ENCODE peak calls at places on chromosomes 11 and 22, in six cellular contexts. One of them, this sample, is unnamed.

GRCh38 chr11:86473991-86474833 is 99.5 kb downstream of the CCDC81 start:
- DNase-seq in K562: no peak
- DNase-seq in A549: peak; percentile 43
- DNase-seq in HepG2: no peak
- DNase-seq in endothelial cell of umbilical vein: peak; percentile 68
- DNase-seq in GM12878: no peak
- DNase-seq in this sample: no peak

GRCh38 chr11:117583063-117583801 is 213.8 kb downstream of the DSCAML1 start:
- DNase-seq in K562: no peak
- DNase-seq in A549: no peak
- DNase-seq in HepG2: no peak
- DNase-seq in endothelial cell of umbilical vein: no peak
- DNase-seq in GM12878: no peak
- DNase-seq in this sample: no peak

GRCh38 chr11:82811369-82811768 is 77.7 kb upstream of the FAM181B start:
- DNase-seq in K562: no peak
- DNase-seq in A549: no peak
- DNase-seq in HepG2: no peak
- DNase-seq in endothelial cell of umbilical vein: no peak
- DNase-seq in GM12878: no peak
- DNase-seq in this sample: no peak

GRCh38 chr11:72760543-72761400 is 8.6 kb upstream of the ARAP1 start:
- DNase-seq in K562: no peak
- DNase-seq in A549: peak; percentile 48
- DNase-seq in HepG2: no peak
- DNase-seq in endothelial cell of umbilical vein: no peak
- DNase-seq in GM12878: no peak
- DNase-seq in this sample: no peak

GRCh38 chr11:57477507-57478189 is 17.3 kb downstream of the RTN4RL2 start:
- DNase-seq in K562: no peak
- DNase-seq in A549: no peak
- DNase-seq in HepG2: no peak
- DNase-seq in endothelial cell of umbilical vein: no peak
- DNase-seq in GM12878: no peak
- DNase-seq in this sample: no peak

GRCh38 chr11:64674774-64675173 is 48.2 kb downstream of the NRXN2 start:
- DNase-seq in K562: no peak
- DNase-seq in A549: no peak
- DNase-seq in HepG2: no peak
- DNase-seq in endothelial cell of umbilical vein: no peak
- DNase-seq in GM12878: peak; percentile 72
- DNase-seq in this sample: peak; percentile 74

GRCh38 chr11:128716661-128717210 is 22.9 kb downstream of the FLI1 start:
- DNase-seq in K562: no peak
- DNase-seq in A549: no peak
- DNase-seq in HepG2: no peak
- DNase-seq in endothelial cell of umbilical vein: peak; percentile 60
- DNase-seq in GM12878: no peak
- DNase-seq in this sample: no peak

GRCh38 chr11:105244157-105244820 is 104.7 kb upstream of the CARD18 start:
- DNase-seq in K562: no peak
- DNase-seq in A549: peak; percentile 71
- DNase-seq in HepG2: no peak
- DNase-seq in endothelial cell of umbilical vein: peak; percentile 94
- DNase-seq in GM12878: no peak
- DNase-seq in this sample: no peak

GRCh38 chr11:114440121-114440860 is 1.0 kb downstream of the REXO2 start:
- DNase-seq in K562: no peak
- DNase-seq in A549: no peak
- DNase-seq in HepG2: peak; percentile 41
- DNase-seq in endothelial cell of umbilical vein: no peak
- DNase-seq in GM12878: no peak
- DNase-seq in this sample: no peak

GRCh38 chr11:125583496-125583895 is 9.2 kb upstream of the STT3A start:
- DNase-seq in K562: no peak
- DNase-seq in A549: no peak
- DNase-seq in HepG2: no peak
- DNase-seq in endothelial cell of umbilical vein: no peak
- DNase-seq in GM12878: no peak
- DNase-seq in this sample: no peak

GRCh38 chr22:20244250-20244648 is 23.9 kb downstream of the RTN4R start:
- DNase-seq in K562: no peak
- DNase-seq in A549: no peak
- DNase-seq in HepG2: no peak
- DNase-seq in endothelial cell of umbilical vein: no peak
- DNase-seq in GM12878: no peak
- DNase-seq in this sample: no peak

DNA sequence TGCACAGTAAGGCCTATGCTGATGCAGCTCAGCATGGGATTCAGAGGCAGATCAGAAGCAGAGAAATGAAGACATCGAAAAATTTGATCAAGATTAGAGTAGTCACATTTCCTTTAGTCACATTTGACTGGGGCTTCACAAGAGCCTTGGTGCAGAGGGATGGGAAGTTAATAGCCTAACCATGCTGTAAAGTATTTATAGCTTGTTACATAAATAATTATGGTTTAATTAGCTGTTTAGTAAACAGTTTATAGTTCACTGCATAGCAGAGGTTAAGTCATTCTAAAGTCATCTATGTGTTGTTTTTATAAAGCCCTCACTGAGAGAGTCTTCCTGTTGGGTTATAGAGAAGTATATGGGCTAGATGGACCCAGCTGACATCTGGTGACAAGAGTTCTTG is 47.0 kb downstream of the INSC start:
- DNase-seq in K562: no peak
- DNase-seq in A549: no peak
- DNase-seq in HepG2: no peak
- DNase-seq in endothelial cell of umbilical vein: no peak
- DNase-seq in GM12878: no peak
- DNase-seq in this sample: no peak
- TF ChIP-seq MYC in K562: no peak
- TF ChIP-seq MYC in A549: no peak
- TF ChIP-seq MYC in HepG2: no peak
- TF ChIP-seq MYC in endothelial cell of umbilical vein: no peak
- TF ChIP-seq MYC in GM12878: no peak
- TF ChIP-seq MYC in this sample: no peak

DNA sequence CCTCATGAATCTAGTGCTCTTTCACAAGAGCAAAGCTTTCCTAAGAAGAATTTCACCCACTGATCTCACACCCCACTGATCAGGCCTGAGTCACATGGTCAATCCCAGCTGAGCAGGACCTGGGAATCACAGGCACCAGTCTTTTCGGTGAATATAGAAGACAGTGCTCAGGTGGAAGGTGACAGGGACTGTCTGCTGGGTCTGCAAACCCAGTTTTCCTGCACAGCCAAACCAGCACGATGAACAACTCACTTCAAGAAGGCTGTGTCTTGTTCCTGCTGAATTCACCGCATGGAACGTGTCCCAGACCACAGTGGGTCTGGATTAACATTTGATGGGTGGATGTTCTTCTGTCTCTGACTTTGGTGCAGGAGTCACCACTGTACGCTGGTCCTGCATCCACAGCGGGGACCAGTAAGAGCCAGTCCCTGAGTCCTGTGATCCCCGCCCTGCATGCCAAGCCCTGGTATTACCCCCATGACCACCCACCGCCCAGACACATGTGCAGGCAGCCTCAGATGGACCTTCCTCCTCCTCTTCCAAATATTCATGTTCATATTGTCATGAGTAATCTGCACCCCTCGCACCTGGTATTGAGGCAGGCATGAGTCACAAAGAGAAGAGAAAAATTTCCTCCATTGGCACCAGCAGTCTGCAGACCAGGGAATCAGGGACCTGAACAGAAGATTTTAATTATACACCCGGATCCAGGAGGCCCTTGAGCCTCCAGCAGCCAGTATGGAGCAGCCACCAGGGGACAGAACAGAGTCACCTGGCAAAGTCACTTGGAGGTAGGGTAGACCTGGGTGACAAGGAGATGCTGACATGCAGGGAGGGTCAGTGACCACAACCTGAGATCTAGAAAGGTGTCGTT is 8.6 kb upstream of the IGLL5 start:
- DNase-seq in K562: peak; percentile 55
- DNase-seq in A549: no peak
- DNase-seq in HepG2: no peak
- DNase-seq in endothelial cell of umbilical vein: no peak
- DNase-seq in GM12878: no peak
- DNase-seq in this sample: no peak
- TF ChIP-seq CTCF in K562: no peak
- TF ChIP-seq CTCF in A549: no peak
- TF ChIP-seq CTCF in HepG2: peak; percentile 16
- TF ChIP-seq CTCF in endothelial cell of umbilical vein: no peak
- TF ChIP-seq CTCF in GM12878: no peak
- TF ChIP-seq CTCF in this sample: no peak

GRCh38 chr22:30773919-30774318 is 79.2 kb downstream of the OSBP2 start:
- DNase-seq in K562: no peak
- DNase-seq in A549: no peak
- DNase-seq in HepG2: no peak
- DNase-seq in endothelial cell of umbilical vein: no peak
- DNase-seq in GM12878: no peak
- DNase-seq in this sample: no peak

GRCh38 chr22:30776476-30776875 is 81.8 kb downstream of the OSBP2 start:
- DNase-seq in K562: no peak
- DNase-seq in A549: no peak
- DNase-seq in HepG2: no peak
- DNase-seq in endothelial cell of umbilical vein: no peak
- DNase-seq in GM12878: no peak
- DNase-seq in this sample: no peak

GRCh38 chr22:30774566-30774965 is 79.9 kb downstream of the OSBP2 start:
- DNase-seq in K562: no peak
- DNase-seq in A549: no peak
- DNase-seq in HepG2: no peak
- DNase-seq in endothelial cell of umbilical vein: no peak
- DNase-seq in GM12878: no peak
- DNase-seq in this sample: no peak

GRCh38 chr22:30778261-30778660 is 83.6 kb downstream of the OSBP2 start:
- DNase-seq in K562: no peak
- DNase-seq in A549: no peak
- DNase-seq in HepG2: no peak
- DNase-seq in endothelial cell of umbilical vein: no peak
- DNase-seq in GM12878: no peak
- DNase-seq in this sample: no peak

DNA sequence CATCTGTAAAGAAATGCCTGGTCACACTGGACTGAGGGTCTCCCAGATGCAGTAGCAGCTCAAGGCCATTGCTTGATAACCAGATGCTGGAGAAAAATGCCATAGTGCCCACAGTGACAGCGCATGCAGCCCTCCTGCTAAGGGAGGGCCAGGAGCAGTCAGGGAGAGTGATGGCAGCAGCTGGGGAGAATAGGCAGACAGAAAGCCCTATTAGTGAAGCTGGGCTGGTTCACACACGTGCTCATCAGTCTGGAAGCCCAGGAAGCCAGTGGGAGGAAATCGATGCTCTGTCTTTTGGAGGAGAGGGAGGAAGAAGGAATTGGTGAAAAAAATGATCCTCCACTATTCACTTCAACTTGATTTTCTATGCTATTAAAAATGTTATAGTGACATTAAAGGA is 82.9 kb downstream of the OSBP2 start:
- DNase-seq in K562: no peak
- DNase-seq in A549: no peak
- DNase-seq in HepG2: no peak
- DNase-seq in endothelial cell of umbilical vein: no peak
- DNase-seq in GM12878: no peak
- DNase-seq in this sample: no peak
- TF ChIP-seq MYC in K562: no peak
- TF ChIP-seq MYC in A549: no peak
- TF ChIP-seq MYC in HepG2: no peak
- TF ChIP-seq MYC in endothelial cell of umbilical vein: no peak
- TF ChIP-seq MYC in GM12878: no peak
- TF ChIP-seq MYC in this sample: no peak

DNA sequence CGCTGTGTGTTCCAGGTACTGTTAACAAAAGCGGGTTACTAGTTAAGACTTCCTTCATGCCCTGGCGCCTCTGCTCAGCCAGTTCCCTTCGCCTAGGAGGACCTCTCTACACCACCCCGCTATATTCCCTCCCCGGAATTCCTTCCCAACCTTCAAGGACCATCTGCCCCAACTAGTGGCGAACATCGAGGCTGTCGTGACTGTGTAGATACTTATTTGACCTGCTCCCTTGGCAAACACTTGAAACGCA is 450 bp upstream of the BCL2L13 start:
- DNase-seq in K562: no peak
- DNase-seq in A549: no peak
- DNase-seq in HepG2: no peak
- DNase-seq in endothelial cell of umbilical vein: no peak
- DNase-seq in GM12878: no peak
- DNase-seq in this sample: no peak
- TF ChIP-seq CTCF in K562: peak; percentile 25
- TF ChIP-seq CTCF in A549: no peak
- TF ChIP-seq CTCF in HepG2: peak; percentile 3
- TF ChIP-seq CTCF in endothelial cell of umbilical vein: no peak
- TF ChIP-seq CTCF in GM12878: no peak
- TF ChIP-seq CTCF in this sample: no peak

This sample was measured in NB4.